ENCODE peak calls at places on chromosomes 5 and 9, in four cellular contexts. Y is stimulated activated CD4-positive, alpha-beta T cell treated with anti-CD3 and anti-CD28 coated beads, Interleukin-1b, Interleukin-23, amount 100 ng/mL, for 24 hours; S is endothelial cell of umbilical vein; C is cardiac septum. U is an unnamed sample.

GRCh38 chr9:99445377-99445891 is 223.4 kb downstream of the SEC61B start:
- DNase-seq in S (no peak), C (peak; percentile 90), Y (no peak), U (no peak)

GRCh38 chr9:84939766-84940165 is 270.2 kb downstream of the NTRK2 start:
- DNase-seq in S (no peak), C (no peak), Y (no peak), U (no peak)

GRCh38 chr5:139961435-139962157 is 81.5 kb downstream of the NRG2 start:
- DNase-seq in C (peak; percentile 63), Y (no peak), S (no peak), U (peak; percentile 45)

GRCh38 chr5:123756325-123756664 is 244.3 kb downstream of the CSNK1G3 start:
- DNase-seq in C (no peak), Y (no peak), S (no peak), U (no peak)

GRCh38 chr9:88950341-88951141 is 40.7 kb upstream of the S1PR3 start:
- DNase-seq in C (no peak), S (peak; percentile 45), Y (no peak), U (no peak)

GRCh38 chr5:121105921-121106320 is 641.8 kb downstream of the PRR16 start:
- DNase-seq in C (no peak), Y (no peak), S (no peak), U (no peak)

GRCh38 chr5:73280821-73281746 is 108.1 kb downstream of the TMEM174 start:
- DNase-seq in Y (no peak), S (peak; percentile 99), C (no peak), U (no peak)

GRCh38 chr5:1002836-1003235 is 5.8 kb upstream of the NKD2 start:
- DNase-seq in Y (no peak), S (no peak), C (peak; percentile 49), U (no peak)

GRCh38 chr9:126894052-126894603 is 20.5 kb upstream of the RALGPS1 start:
- DNase-seq in Y (no peak), S (no peak), C (peak; percentile 43), U (no peak)